ENCODE peak calls at places on chromosomes 13 and 19, in four cellular contexts. R, T, P and B are unnamed samples.

GRCh38 chr19:44819246-44819832 is 10.4 kb downstream of the BCAM start:
- DNase-seq in R (no peak), P (no peak), T (no peak), B (no peak)

GRCh38 chr19:45995715-45996385 is 583 bp downstream of the CCDC61 start:
- DNase-seq in T (no peak), P (no peak), R (no peak), B (no peak)

GRCh38 chr19:2261438-2262172 is 5.4 kb upstream of the JSRP1 start:
- DNase-seq in R (peak), T (no peak), P (no peak), B (no peak)

GRCh38 chr13:93726173-93727019 is 499.8 kb downstream of the GPC6 start:
- DNase-seq in T (no peak), R (peak), P (no peak), B (no peak)

GRCh38 chr19:54208784-54209057 is 8.1 kb downstream of the RPS9 start:
- DNase-seq in P (no peak), R (no peak), T (no peak), B (no peak)

GRCh38 chr19:47020992-47021496 is 1.4 kb downstream of the NPAS1 start:
- DNase-seq in R (peak), P (no peak), T (no peak), B (no peak)

GRCh38 chr19:9487016-9487415 is 11.4 kb downstream of the ZNF560 start:
- DNase-seq in T (no peak), R (no peak), P (no peak), B (no peak)

GRCh38 chr19:10699650-10700335 is 1.4 kb upstream of the QTRT1 start:
- DNase-seq in T (no peak), R (peak), P (no peak), B (no peak)

GRCh38 chr13:32225494-32225931 is 89.7 kb downstream of the ZAR1L start:
- DNase-seq in T (peak), P (no peak), R (no peak), B (no peak)

GRCh38 chr19:48614436-48615144 is at the start of gene FAM83E:
- DNase-seq in P (no peak), R (peak), T (no peak), B (no peak)

GRCh38 chr13:32587014-32587773 is 942 bp downstream of the PDS5B start:
- DNase-seq in P (peak), R (peak), T (no peak), B (no peak)

GRCh38 chr13:76622336-76623045 is 263.7 kb downstream of the KCTD12 start:
- DNase-seq in T (no peak), R (peak), P (no peak), B (no peak)

GRCh38 chr13:113448545-113448884 is 4.8 kb downstream of the ADPRHL1 start:
- DNase-seq in R (no peak), P (no peak), T (no peak), B (no peak)

GRCh38 chr13:77698211-77699058 is 948 bp downstream of the SLAIN1 start:
- DNase-seq in T (no peak), R (peak), P (no peak), B (no peak)

GRCh38 chr13:34034411-34034810 is 216.5 kb downstream of the RFC3 start:
- DNase-seq in P (no peak), T (no peak), R (no peak), B (no peak)

GRCh38 chr19:15129856-15130580 is 22.8 kb downstream of the SYDE1 start:
- DNase-seq in T (no peak), R (no peak), P (no peak), B (no peak)

GRCh38 chr13:76854894-76855293 is 31.3 kb downstream of the KCTD12 start:
- DNase-seq in R (no peak), T (peak), P (no peak), B (no peak)

GRCh38 chr13:113539176-113539575 is 45.4 kb upstream of the TFDP1 start:
- DNase-seq in T (no peak), R (no peak), P (no peak), B (no peak)

GRCh38 chr13:20127563-20128458 is 33.0 kb downstream of the GJA3 start:
- DNase-seq in R (peak), T (no peak), P (no peak), B (no peak)

GRCh38 chr13:31629085-31629785 is 110.1 kb upstream of the RXFP2 start:
- DNase-seq in P (no peak), R (no peak), T (no peak), B (no peak)

GRCh38 chr13:66965146-66965545 is 265.0 kb downstream of the PCDH9 start:
- DNase-seq in R (no peak), P (no peak), T (no peak), B (no peak)

GRCh38 chr13:80605007-80605406 is 264.1 kb upstream of the SPRY2 start:
- DNase-seq in T (no peak), P (no peak), R (no peak), B (no peak)

GRCh38 chr13:38582133-38582532 is 104.7 kb upstream of the FREM2 start:
- DNase-seq in T (peak), P (no peak), R (peak), B (no peak)

GRCh38 chr13:43911283-43911682 is 31.6 kb downstream of the LACC1 start:
- DNase-seq in R (no peak), T (no peak), P (no peak), B (no peak)

GRCh38 chr19:6423499-6424189 is 967 bp downstream of the KHSRP start:
- DNase-seq in T (no peak), R (peak), P (no peak), B (no peak)

GRCh38 chr13:42334329-42334706 is 62.4 kb downstream of the AKAP11 start:
- DNase-seq in R (no peak), P (no peak), T (no peak), B (no peak)

GRCh38 chr19:33868821-33869412 is 72.2 kb downstream of the KCTD15 start:
- DNase-seq in P (no peak), R (peak), T (no peak), B (peak)

GRCh38 chr13:42633495-42633894 is 59.5 kb downstream of the TNFSF11 start:
- DNase-seq in R (no peak), P (no peak), T (no peak), B (no peak)

GRCh38 chr19:46515879-46516350 is 20.2 kb upstream of the PNMA8B start:
- DNase-seq in P (no peak), T (no peak), R (peak), B (no peak)

GRCh38 chr13:110408286-110408685 is 101.2 kb downstream of the COL4A2 start:
- DNase-seq in T (no peak), R (no peak), P (no peak), B (peak)

GRCh38 chr13:34246511-34246910 is 428.6 kb downstream of the RFC3 start:
- DNase-seq in R (no peak), P (no peak), T (no peak), B (no peak)

GRCh38 chr19:19672816-19673215 is 4.2 kb downstream of the ZNF101 start:
- DNase-seq in R (no peak), T (no peak), P (no peak), B (no peak)

GRCh38 chr19:19674315-19674714 is 5.7 kb downstream of the ZNF101 start:
- DNase-seq in P (no peak), T (no peak), R (no peak), B (no peak)

GRCh38 chr19:19679176-19680073 is 10.8 kb downstream of the ZNF101 start:
- DNase-seq in P (no peak), R (no peak), T (no peak), B (no peak)

GRCh38 chr19:19677579-19677978 is 8.9 kb downstream of the ZNF101 start:
- DNase-seq in T (no peak), R (no peak), P (no peak), B (no peak)
- H3K4me3 ChIP-seq in T (no peak), R (no peak), P (no peak), B (no peak)

GRCh38 chr13:99313941-99314340 is 6.7 kb upstream of the GPR183 start:
- DNase-seq in P (no peak), T (no peak), R (no peak), B (no peak)

GRCh38 chr13:99314640-99315176 is 7.5 kb upstream of the GPR183 start:
- DNase-seq in T (no peak), R (no peak), P (no peak), B (no peak)

GRCh38 chr13:99316224-99316623 is 9.0 kb upstream of the GPR183 start:
- DNase-seq in P (no peak), R (no peak), T (no peak), B (no peak)

GRCh38 chr13:99316657-99317244 is 9.6 kb upstream of the GPR183 start:
- DNase-seq in R (no peak), T (no peak), P (no peak), B (no peak)

GRCh38 chr13:99315186-99315585 is 8.0 kb upstream of the GPR183 start:
- DNase-seq in T (no peak), P (no peak), R (no peak), B (no peak)
- H3K4me3 ChIP-seq in T (no peak), P (no peak), R (no peak), B (no peak)

DNA sequence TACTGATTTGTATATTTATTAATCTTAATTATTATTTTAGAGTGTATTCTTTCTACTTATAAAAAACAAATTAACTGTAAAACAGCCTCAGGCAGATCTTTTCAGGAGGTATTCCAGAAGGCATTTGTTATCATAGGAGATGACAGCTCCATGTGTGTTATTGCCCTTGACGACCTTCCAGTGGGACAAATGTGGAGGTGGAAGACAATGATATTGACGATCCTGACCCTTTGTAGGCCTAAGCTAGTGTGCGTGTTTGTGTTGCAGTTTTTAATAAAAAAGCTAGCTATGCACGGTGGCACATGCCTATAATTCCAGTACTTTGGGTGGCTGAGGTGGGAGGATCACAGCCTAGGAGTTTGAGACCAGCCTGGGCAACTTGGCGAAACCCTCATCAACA is 46.7 kb downstream of the NDFIP2 start:
- DNase-seq in T (no peak), P (no peak), R (no peak), B (no peak)
- H3K4me3 ChIP-seq in T (no peak), P (no peak), R (no peak), B (no peak)

DNA sequence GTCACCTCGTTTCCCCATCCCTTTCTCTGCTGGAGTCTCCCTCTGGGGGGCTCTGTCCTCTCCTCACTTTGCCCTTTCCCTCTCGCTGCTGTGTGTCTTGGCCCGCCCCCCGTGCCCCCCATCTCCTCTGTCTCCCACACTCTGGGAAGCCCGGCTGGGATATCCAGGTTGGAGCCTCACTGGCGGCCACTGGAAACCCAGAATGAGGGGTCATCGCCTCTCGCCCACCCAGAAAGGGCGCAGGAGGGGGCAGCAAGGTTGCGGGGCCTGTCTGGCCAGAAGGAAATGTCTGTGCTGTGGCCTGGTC is 15.6 kb downstream of the CCDC97 start:
- DNase-seq in R (no peak), T (no peak), P (no peak), B (no peak)
- H3K4me3 ChIP-seq in R (peak), T (no peak), P (peak), B (peak)

GRCh38 chr19:1070931-1071791 is 4.2 kb downstream of the ARHGAP45 start:
- DNase-seq in P (no peak), R (peak), T (no peak), B (no peak)
- H3K4me3 ChIP-seq in P (peak), R (peak), T (no peak), B (peak)

GRCh38 chr19:43638214-43638990 is 1.2 kb downstream of the CADM4 start:
- DNase-seq in R (no peak), T (no peak), P (no peak), B (no peak)

GRCh38 chr19:43639507-43640423 is at the start of gene CADM4:
- DNase-seq in P (no peak), R (peak), T (no peak), B (no peak)

GRCh38 chr19:43640424-43640757 is 741 bp upstream of the CADM4 start:
- DNase-seq in R (no peak), P (no peak), T (no peak), B (no peak)

GRCh38 chr19:43641333-43641732 is 1.7 kb upstream of the CADM4 start:
- DNase-seq in P (no peak), T (no peak), R (no peak), B (no peak)

DNA sequence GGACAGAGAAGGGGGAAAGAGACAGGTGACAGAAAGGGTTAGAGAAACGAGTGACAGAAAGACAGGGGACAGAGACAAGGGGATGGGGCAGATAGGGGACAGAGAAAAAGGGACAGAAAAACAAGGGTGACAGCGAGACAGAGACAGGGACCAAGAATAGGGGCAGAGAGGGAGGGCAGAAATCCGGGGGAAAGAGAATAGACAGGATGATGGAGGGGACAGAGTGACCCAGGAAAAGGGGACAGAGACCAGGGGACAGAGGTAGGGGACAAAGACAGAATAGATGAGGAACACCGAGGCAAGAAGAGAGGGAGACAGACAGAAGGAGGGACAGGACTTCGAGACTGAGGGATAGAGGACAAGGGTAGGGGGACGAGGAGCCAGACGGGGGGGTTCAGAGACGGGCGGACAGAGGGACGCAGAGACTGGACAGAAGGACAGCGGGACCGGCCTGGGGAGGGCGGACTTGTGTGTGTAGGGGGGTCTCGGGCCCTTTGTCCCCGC is 607 bp downstream of the CADM4 start:
- DNase-seq in T (no peak), R (no peak), P (no peak), B (no peak)
- H3K4me3 ChIP-seq in T (peak), R (peak), P (peak), B (peak)

GRCh38 chr13:81781471-81781870 is 1440.5 kb upstream of the SPRY2 start:
- DNase-seq in P (no peak), R (no peak), T (no peak), B (no peak)

GRCh38 chr13:81778350-81778749 is 1437.4 kb upstream of the SPRY2 start:
- DNase-seq in P (no peak), T (no peak), R (no peak), B (no peak)

DNA sequence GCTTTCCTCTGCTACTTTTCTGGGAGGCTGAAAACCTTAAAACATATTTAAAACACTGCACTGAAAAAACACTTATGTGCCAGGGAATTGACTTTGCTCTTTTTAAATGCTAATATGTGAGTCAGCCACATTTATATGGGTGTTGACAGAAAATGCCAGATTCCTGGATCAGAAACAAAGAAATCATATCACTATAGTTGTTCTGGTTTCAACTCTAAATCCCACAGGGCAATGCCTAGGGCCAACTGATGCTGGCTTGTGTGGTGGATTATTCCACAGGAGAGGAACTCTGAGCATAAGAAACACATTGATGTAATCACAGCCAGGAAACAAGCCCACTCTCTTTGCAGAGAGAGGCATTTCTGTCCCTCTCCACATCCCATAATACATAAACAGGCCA is 1439.0 kb upstream of the SPRY2 start:
- DNase-seq in R (no peak), T (no peak), P (no peak), B (no peak)
- H3K4me3 ChIP-seq in R (no peak), T (no peak), P (no peak), B (no peak)

GRCh38 chr19:38544569-38545315 is 73.0 kb downstream of the MAP4K1 start:
- DNase-seq in P (no peak), T (peak), R (peak), B (no peak)

GRCh38 chr19:38543286-38543806 is 74.4 kb downstream of the MAP4K1 start:
- DNase-seq in P (no peak), T (no peak), R (no peak), B (no peak)

GRCh38 chr19:38545596-38545995 is 72.2 kb downstream of the MAP4K1 start:
- DNase-seq in T (no peak), P (no peak), R (no peak), B (no peak)

GRCh38 chr19:38542040-38542439 is 75.7 kb downstream of the MAP4K1 start:
- DNase-seq in R (no peak), T (no peak), P (no peak), B (no peak)

GRCh38 chr19:38543807-38544568 is 73.8 kb downstream of the MAP4K1 start:
- DNase-seq in P (peak), T (peak), R (no peak), B (no peak)
- H3K4me3 ChIP-seq in P (peak), T (no peak), R (no peak), B (no peak)